ENCODE peak calls at places on chromosomes 2 and 18, in eight cellular contexts. One of them, this sample, is unnamed.

GRCh38 chr2:47043891-47044239 is 111.2 kb downstream of the STPG4 start:
- DNase-seq in NCI-H460: no peak
- DNase-seq in PC-9: no peak
- DNase-seq in T-helper 2 cell: no peak
- DNase-seq in left kidney: no peak
- DNase-seq in fibroblast of villous mesenchyme: no peak
- DNase-seq in mesenteric fat pad: no peak
- DNase-seq in AG08396: no peak
- DNase-seq in this sample: no peak

GRCh38 chr2:107588181-107588580 is 238.5 kb upstream of the RGPD4 start:
- DNase-seq in NCI-H460: no peak
- DNase-seq in PC-9: no peak
- DNase-seq in T-helper 2 cell: no peak
- DNase-seq in left kidney: no peak
- DNase-seq in fibroblast of villous mesenchyme: no peak
- DNase-seq in mesenteric fat pad: no peak
- DNase-seq in AG08396: no peak
- DNase-seq in this sample: no peak

GRCh38 chr2:233789554-233789953 is 11.4 kb downstream of the MROH2A start:
- DNase-seq in NCI-H460: no peak
- DNase-seq in PC-9: no peak
- DNase-seq in T-helper 2 cell: no peak
- DNase-seq in left kidney: no peak
- DNase-seq in fibroblast of villous mesenchyme: no peak
- DNase-seq in mesenteric fat pad: peak; percentile 82
- DNase-seq in AG08396: no peak
- DNase-seq in this sample: no peak

GRCh38 chr2:48759682-48760081 is 4.2 kb upstream of the LHCGR start:
- DNase-seq in NCI-H460: no peak
- DNase-seq in PC-9: no peak
- DNase-seq in T-helper 2 cell: no peak
- DNase-seq in left kidney: no peak
- DNase-seq in fibroblast of villous mesenchyme: no peak
- DNase-seq in mesenteric fat pad: no peak
- DNase-seq in AG08396: no peak
- DNase-seq in this sample: no peak

GRCh38 chr2:173400760-173401159 is 46.1 kb downstream of the CDCA7 start:
- DNase-seq in NCI-H460: peak; percentile 21
- DNase-seq in PC-9: no peak
- DNase-seq in T-helper 2 cell: no peak
- DNase-seq in left kidney: peak; percentile 37
- DNase-seq in fibroblast of villous mesenchyme: no peak
- DNase-seq in mesenteric fat pad: no peak
- DNase-seq in AG08396: no peak
- DNase-seq in this sample: no peak

GRCh38 chr2:134189009-134189717 is 64.7 kb upstream of the MGAT5 start:
- DNase-seq in NCI-H460: no peak
- DNase-seq in PC-9: peak; percentile 95
- DNase-seq in T-helper 2 cell: no peak
- DNase-seq in left kidney: no peak
- DNase-seq in fibroblast of villous mesenchyme: peak; percentile 64
- DNase-seq in mesenteric fat pad: no peak
- DNase-seq in AG08396: peak; percentile 61
- DNase-seq in this sample: no peak

GRCh38 chr2:54187331-54187730 is 68.7 kb downstream of the TSPYL6 start:
- DNase-seq in NCI-H460: no peak
- DNase-seq in PC-9: no peak
- DNase-seq in T-helper 2 cell: no peak
- DNase-seq in left kidney: no peak
- DNase-seq in fibroblast of villous mesenchyme: no peak
- DNase-seq in mesenteric fat pad: no peak
- DNase-seq in AG08396: no peak
- DNase-seq in this sample: no peak

GRCh38 chr2:147646999-147647588 is 197.7 kb upstream of the ACVR2A start:
- DNase-seq in NCI-H460: no peak
- DNase-seq in PC-9: no peak
- DNase-seq in T-helper 2 cell: no peak
- DNase-seq in left kidney: no peak
- DNase-seq in fibroblast of villous mesenchyme: no peak
- DNase-seq in mesenteric fat pad: no peak
- DNase-seq in AG08396: no peak
- DNase-seq in this sample: no peak

GRCh38 chr2:99550368-99550767 is 60.6 kb upstream of the REV1 start:
- DNase-seq in NCI-H460: no peak
- DNase-seq in PC-9: no peak
- DNase-seq in T-helper 2 cell: no peak
- DNase-seq in left kidney: no peak
- DNase-seq in fibroblast of villous mesenchyme: no peak
- DNase-seq in mesenteric fat pad: no peak
- DNase-seq in AG08396: no peak
- DNase-seq in this sample: no peak

GRCh38 chr2:63049291-63050185 is 1.1 kb upstream of the OTX1 start:
- DNase-seq in NCI-H460: peak; percentile 25
- DNase-seq in PC-9: peak; percentile 52
- DNase-seq in T-helper 2 cell: no peak
- DNase-seq in left kidney: peak; percentile 40
- DNase-seq in fibroblast of villous mesenchyme: no peak
- DNase-seq in mesenteric fat pad: no peak
- DNase-seq in AG08396: peak; percentile 25
- DNase-seq in this sample: no peak

GRCh38 chr2:225434014-225434413 is 34.5 kb downstream of the NYAP2 start:
- DNase-seq in NCI-H460: no peak
- DNase-seq in PC-9: no peak
- DNase-seq in T-helper 2 cell: no peak
- DNase-seq in left kidney: peak; percentile 48
- DNase-seq in fibroblast of villous mesenchyme: no peak
- DNase-seq in mesenteric fat pad: no peak
- DNase-seq in AG08396: no peak
- DNase-seq in this sample: no peak

GRCh38 chr2:237441605-237442004 is 27.6 kb upstream of the COL6A3 start:
- DNase-seq in NCI-H460: no peak
- DNase-seq in PC-9: no peak
- DNase-seq in T-helper 2 cell: no peak
- DNase-seq in left kidney: peak; percentile 84
- DNase-seq in fibroblast of villous mesenchyme: peak; percentile 90
- DNase-seq in mesenteric fat pad: no peak
- DNase-seq in AG08396: peak; percentile 73
- DNase-seq in this sample: no peak

GRCh38 chr18:62715829-62716678 is 713 bp downstream of the PHLPP1 start:
- DNase-seq in NCI-H460: no peak
- DNase-seq in PC-9: peak; percentile 46
- DNase-seq in T-helper 2 cell: peak; percentile 28
- DNase-seq in left kidney: peak; percentile 82
- DNase-seq in fibroblast of villous mesenchyme: peak; percentile 55
- DNase-seq in mesenteric fat pad: peak; percentile 92
- DNase-seq in AG08396: peak; percentile 78
- DNase-seq in this sample: peak; percentile 5

GRCh38 chr2:152542995-152543481 is 174.2 kb downstream of the PRPF40A start:
- DNase-seq in NCI-H460: no peak
- DNase-seq in PC-9: peak; percentile 90
- DNase-seq in T-helper 2 cell: no peak
- DNase-seq in left kidney: peak; percentile 69
- DNase-seq in fibroblast of villous mesenchyme: peak; percentile 90
- DNase-seq in mesenteric fat pad: no peak
- DNase-seq in AG08396: peak; percentile 66
- DNase-seq in this sample: no peak

GRCh38 chr18:34929336-34929780 is 111.9 kb upstream of the MAPRE2 start:
- DNase-seq in NCI-H460: peak; percentile 53
- DNase-seq in PC-9: peak; percentile 56
- DNase-seq in T-helper 2 cell: no peak
- DNase-seq in left kidney: no peak
- DNase-seq in fibroblast of villous mesenchyme: peak; percentile 92
- DNase-seq in mesenteric fat pad: no peak
- DNase-seq in AG08396: peak; percentile 50
- DNase-seq in this sample: no peak

GRCh38 chr2:172092716-172093415 is 7.6 kb downstream of the DLX1 start:
- DNase-seq in NCI-H460: no peak
- DNase-seq in PC-9: no peak
- DNase-seq in T-helper 2 cell: no peak
- DNase-seq in left kidney: peak; percentile 38
- DNase-seq in fibroblast of villous mesenchyme: no peak
- DNase-seq in mesenteric fat pad: no peak
- DNase-seq in AG08396: peak; percentile 3
- DNase-seq in this sample: no peak

GRCh38 chr18:78642561-78643398 is 336.8 kb upstream of the SALL3 start:
- DNase-seq in NCI-H460: no peak
- DNase-seq in PC-9: no peak
- DNase-seq in T-helper 2 cell: no peak
- DNase-seq in left kidney: peak; percentile 82
- DNase-seq in fibroblast of villous mesenchyme: no peak
- DNase-seq in mesenteric fat pad: no peak
- DNase-seq in AG08396: no peak
- DNase-seq in this sample: no peak

GRCh38 chr18:499351-500229 is 911 bp downstream of the COLEC12 start:
- DNase-seq in NCI-H460: no peak
- DNase-seq in PC-9: no peak
- DNase-seq in T-helper 2 cell: no peak
- DNase-seq in left kidney: peak; percentile 90
- DNase-seq in fibroblast of villous mesenchyme: peak; percentile 92
- DNase-seq in mesenteric fat pad: no peak
- DNase-seq in AG08396: peak; percentile 75
- DNase-seq in this sample: no peak

GRCh38 chr2:96608459-96609455 is 29.4 kb downstream of the KANSL3 start:
- DNase-seq in NCI-H460: no peak
- DNase-seq in PC-9: peak; percentile 45
- DNase-seq in T-helper 2 cell: no peak
- DNase-seq in left kidney: no peak
- DNase-seq in fibroblast of villous mesenchyme: peak; percentile 62
- DNase-seq in mesenteric fat pad: no peak
- DNase-seq in AG08396: peak; percentile 30
- DNase-seq in this sample: no peak

GRCh38 chr2:133417410-133417809 is 150.9 kb downstream of the NCKAP5 start:
- DNase-seq in NCI-H460: no peak
- DNase-seq in PC-9: no peak
- DNase-seq in T-helper 2 cell: no peak
- DNase-seq in left kidney: peak; percentile 5
- DNase-seq in fibroblast of villous mesenchyme: no peak
- DNase-seq in mesenteric fat pad: no peak
- DNase-seq in AG08396: no peak
- DNase-seq in this sample: no peak

GRCh38 chr18:9323750-9324445 is 10.7 kb upstream of the TWSG1 start:
- DNase-seq in NCI-H460: no peak
- DNase-seq in PC-9: no peak
- DNase-seq in T-helper 2 cell: no peak
- DNase-seq in left kidney: no peak
- DNase-seq in fibroblast of villous mesenchyme: peak; percentile 60
- DNase-seq in mesenteric fat pad: no peak
- DNase-seq in AG08396: no peak
- DNase-seq in this sample: no peak

GRCh38 chr2:33363599-33364300 is 112.7 kb upstream of the RASGRP3 start:
- DNase-seq in NCI-H460: no peak
- DNase-seq in PC-9: no peak
- DNase-seq in T-helper 2 cell: no peak
- DNase-seq in left kidney: no peak
- DNase-seq in fibroblast of villous mesenchyme: peak; percentile 46
- DNase-seq in mesenteric fat pad: no peak
- DNase-seq in AG08396: no peak
- DNase-seq in this sample: no peak

GRCh38 chr2:203915256-203915655 is 21.3 kb upstream of the ICOS start:
- DNase-seq in NCI-H460: no peak
- DNase-seq in PC-9: no peak
- DNase-seq in T-helper 2 cell: no peak
- DNase-seq in left kidney: no peak
- DNase-seq in fibroblast of villous mesenchyme: peak; percentile 6
- DNase-seq in mesenteric fat pad: no peak
- DNase-seq in AG08396: no peak
- DNase-seq in this sample: no peak

GRCh38 chr2:234607691-234608090 is 110.8 kb upstream of the ARL4C start:
- DNase-seq in NCI-H460: no peak
- DNase-seq in PC-9: no peak
- DNase-seq in T-helper 2 cell: no peak
- DNase-seq in left kidney: no peak
- DNase-seq in fibroblast of villous mesenchyme: no peak
- DNase-seq in mesenteric fat pad: no peak
- DNase-seq in AG08396: no peak
- DNase-seq in this sample: no peak

GRCh38 chr2:239321596-239322413 is 79.0 kb downstream of the HDAC4 start:
- DNase-seq in NCI-H460: no peak
- DNase-seq in PC-9: no peak
- DNase-seq in T-helper 2 cell: no peak
- DNase-seq in left kidney: no peak
- DNase-seq in fibroblast of villous mesenchyme: no peak
- DNase-seq in mesenteric fat pad: peak; percentile 37
- DNase-seq in AG08396: no peak
- DNase-seq in this sample: peak; percentile 8

GRCh38 chr2:152038451-152038958 is 60.3 kb downstream of the CACNB4 start:
- DNase-seq in NCI-H460: no peak
- DNase-seq in PC-9: no peak
- DNase-seq in T-helper 2 cell: no peak
- DNase-seq in left kidney: peak; percentile 65
- DNase-seq in fibroblast of villous mesenchyme: no peak
- DNase-seq in mesenteric fat pad: no peak
- DNase-seq in AG08396: no peak
- DNase-seq in this sample: no peak

GRCh38 chr2:200728630-200729029 is 83.1 kb upstream of the BZW1 start:
- DNase-seq in NCI-H460: no peak
- DNase-seq in PC-9: peak; percentile 49
- DNase-seq in T-helper 2 cell: no peak
- DNase-seq in left kidney: peak; percentile 77
- DNase-seq in fibroblast of villous mesenchyme: peak; percentile 74
- DNase-seq in mesenteric fat pad: no peak
- DNase-seq in AG08396: no peak
- DNase-seq in this sample: no peak

GRCh38 chr2:74010087-74010541 is 25.4 kb downstream of the TET3 start:
- DNase-seq in NCI-H460: no peak
- DNase-seq in PC-9: peak; percentile 88
- DNase-seq in T-helper 2 cell: no peak
- DNase-seq in left kidney: peak; percentile 41
- DNase-seq in fibroblast of villous mesenchyme: no peak
- DNase-seq in mesenteric fat pad: no peak
- DNase-seq in AG08396: no peak
- DNase-seq in this sample: no peak

GRCh38 chr2:84816426-84817026 is 64.4 kb downstream of the TRABD2A start:
- DNase-seq in NCI-H460: no peak
- DNase-seq in PC-9: no peak
- DNase-seq in T-helper 2 cell: no peak
- DNase-seq in left kidney: no peak
- DNase-seq in fibroblast of villous mesenchyme: no peak
- DNase-seq in mesenteric fat pad: no peak
- DNase-seq in AG08396: no peak
- DNase-seq in this sample: no peak

GRCh38 chr18:38611036-38611964 is 1045.7 kb upstream of the CELF4 start:
- DNase-seq in NCI-H460: no peak
- DNase-seq in PC-9: no peak
- DNase-seq in T-helper 2 cell: no peak
- DNase-seq in left kidney: no peak
- DNase-seq in fibroblast of villous mesenchyme: no peak
- DNase-seq in mesenteric fat pad: no peak
- DNase-seq in AG08396: no peak
- DNase-seq in this sample: no peak

GRCh38 chr2:1864981-1865421 is 120.7 kb upstream of the PXDN start:
- DNase-seq in NCI-H460: no peak
- DNase-seq in PC-9: no peak
- DNase-seq in T-helper 2 cell: no peak
- DNase-seq in left kidney: no peak
- DNase-seq in fibroblast of villous mesenchyme: no peak
- DNase-seq in mesenteric fat pad: no peak
- DNase-seq in AG08396: no peak
- DNase-seq in this sample: no peak